ENCODE peak calls at places on chromosomes 16 and 17, in ten cellular contexts. Q is cardiac muscle cell; M is SJSA1; C is Karpas-422; H is kidney epithelial cell; L is transverse colon; E is heart right ventricle; G is CD4-positive, alpha-beta memory T cell; D is mesendoderm; J is CD4-positive, alpha-beta T cell. Y is an unnamed sample. For H3K27me3, the result is how much of the 10 kb centered on the place peaks cover.

GRCh38 chr17:1644493-1645206 is 882 bp downstream of the SCARF1 start:
- DNase-seq in Q (peak), M (peak), C (no peak), H (no peak), L (no peak), E (no peak), G (no peak), D (no peak), J (no peak), Y (no peak)

GRCh38 chr16:84062734-84063640 is 20.4 kb upstream of the SLC38A8 start:
- DNase-seq in Q (peak), M (peak), C (peak), H (peak), L (peak), E (peak), G (peak), D (peak), J (peak), Y (peak)

GRCh38 chr17:14464741-14465140 is 163.9 kb downstream of the HS3ST3B1 start:
- DNase-seq in Q (peak), M (peak), C (no peak), H (no peak), L (no peak), E (no peak), G (no peak), D (no peak), J (no peak), Y (no peak)

GRCh38 chr17:36850794-36851193 is 86.5 kb upstream of the LHX1 start:
- DNase-seq in Q (peak), M (peak), C (no peak), H (peak), L (no peak), E (no peak), G (no peak), D (peak), J (no peak), Y (no peak)

GRCh38 chr17:67417507-67417906 is 40.4 kb downstream of the PITPNC1 start:
- DNase-seq in Q (no peak), M (no peak), C (no peak), H (no peak), L (no peak), E (no peak), G (no peak), D (no peak), J (no peak), Y (no peak)

GRCh38 chr17:43584666-43585102 is 38.5 kb upstream of the ETV4 start:
- DNase-seq in Q (peak), M (no peak), C (no peak), H (no peak), L (no peak), E (no peak), G (no peak), D (no peak), J (no peak), Y (no peak)

GRCh38 chr16:66588981-66589713 is 9.9 kb downstream of the CMTM2 start:
- DNase-seq in Q (peak), M (no peak), C (peak), H (no peak), L (peak), E (peak), G (peak), D (peak), J (peak), Y (no peak)

GRCh38 chr16:82044585-82044911 is 9.5 kb downstream of the HSD17B2 start:
- DNase-seq in Q (no peak), M (no peak), C (no peak), H (no peak), L (no peak), E (no peak), G (no peak), D (no peak), J (no peak), Y (no peak)

GRCh38 chr16:84032458-84033178 is 10.0 kb downstream of the SLC38A8 start:
- DNase-seq in Q (no peak), M (no peak), C (no peak), H (no peak), L (no peak), E (peak), G (no peak), D (peak), J (no peak), Y (no peak)

GRCh38 chr17:41957058-41957868 is 9.3 kb upstream of the CNP start:
- DNase-seq in Q (peak), M (no peak), C (no peak), H (no peak), L (no peak), E (no peak), G (no peak), D (peak), J (no peak), Y (no peak)

GRCh38 chr16:68590201-68590994 is 51.3 kb downstream of the ZFP90 start:
- DNase-seq in Q (peak), M (peak), C (peak), H (no peak), L (peak), E (peak), G (peak), D (peak), J (peak), Y (no peak)

GRCh38 chr17:79168486-79169055 is 93.9 kb downstream of the ENGASE start:
- DNase-seq in Q (no peak), M (no peak), C (peak), H (no peak), L (no peak), E (no peak), G (no peak), D (no peak), J (no peak), Y (no peak)

GRCh38 chr17:79171152-79171551 is 96.5 kb downstream of the ENGASE start:
- DNase-seq in Q (no peak), M (no peak), C (no peak), H (no peak), L (no peak), E (no peak), G (no peak), D (no peak), J (no peak), Y (no peak)

GRCh38 chr17:79169861-79170260 is 95.2 kb downstream of the ENGASE start:
- DNase-seq in Q (no peak), M (no peak), C (no peak), H (no peak), L (no peak), E (no peak), G (no peak), D (no peak), J (no peak), Y (no peak)

GRCh38 chr17:79167486-79167885 is 92.9 kb downstream of the ENGASE start:
- DNase-seq in Q (no peak), M (no peak), C (no peak), H (no peak), L (no peak), E (no peak), G (no peak), D (no peak), J (no peak), Y (no peak)

DNA sequence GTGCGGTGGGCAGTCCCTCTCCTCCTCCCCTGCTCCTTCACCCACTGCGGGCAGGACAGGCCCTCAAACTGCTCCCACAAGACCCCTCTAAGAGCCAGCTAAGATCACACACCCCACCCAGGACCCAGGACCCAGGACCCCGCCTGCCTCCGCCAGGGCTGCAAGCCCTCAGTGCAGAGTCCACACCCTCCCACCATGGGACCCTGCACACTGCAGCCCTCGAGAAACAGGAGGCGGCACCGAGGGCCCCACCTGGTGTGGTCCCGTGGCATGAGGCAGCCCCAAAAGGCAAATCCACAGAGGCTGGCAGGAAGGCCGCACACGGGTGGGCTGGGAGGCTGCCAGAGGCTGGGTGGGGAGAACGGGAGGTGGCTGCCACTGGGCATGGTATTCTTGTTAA is 94.7 kb downstream of the ENGASE start:
- DNase-seq in Q (no peak), M (no peak), C (no peak), H (no peak), L (no peak), E (no peak), G (no peak), D (no peak), J (no peak), Y (no peak)
- H3K27me3 ChIP-seq in Q (under half), M (half or more), C (under half), H (under half), L (under half), E (under half), G (under half), D (under half), J (under half), Y (under half)

GRCh38 chr17:48453447-48453846 is 23.4 kb upstream of the SKAP1 start:
- DNase-seq in Q (no peak), M (no peak), C (no peak), H (no peak), L (no peak), E (no peak), G (peak), D (no peak), J (no peak), Y (no peak)
- H3K27me3 ChIP-seq in Q (under half), M (under half), C (under half), H (under half), L (under half), E (half or more), G (under half), D (under half), J (under half), Y (under half)

DNA sequence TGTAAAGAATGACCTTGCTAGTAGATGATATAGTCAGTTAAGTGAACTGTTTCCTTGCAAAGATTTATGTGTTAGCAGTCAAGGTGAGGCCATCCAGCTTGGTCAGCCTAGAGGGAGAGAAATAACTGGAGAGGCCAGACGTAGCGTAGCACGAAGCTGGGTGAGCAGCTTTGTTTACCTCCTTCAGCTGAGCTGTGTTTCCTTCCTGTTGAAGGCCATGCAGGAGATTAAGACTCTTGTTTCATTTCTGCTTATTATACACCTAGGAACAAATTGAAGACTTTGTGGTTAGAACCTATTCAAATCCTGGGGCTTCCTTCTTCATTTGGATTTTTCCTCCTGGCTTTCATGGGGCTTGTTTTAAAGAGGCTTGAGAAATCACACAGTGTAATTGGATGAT is 267.1 kb downstream of the PHKB start:
- DNase-seq in Q (no peak), M (no peak), C (peak), H (no peak), L (no peak), E (no peak), G (no peak), D (no peak), J (no peak), Y (no peak)
- H3K27me3 ChIP-seq in Q (under half), M (under half), C (under half), H (under half), L (under half), E (under half), G (under half), D (under half), J (under half), Y (under half)

DNA sequence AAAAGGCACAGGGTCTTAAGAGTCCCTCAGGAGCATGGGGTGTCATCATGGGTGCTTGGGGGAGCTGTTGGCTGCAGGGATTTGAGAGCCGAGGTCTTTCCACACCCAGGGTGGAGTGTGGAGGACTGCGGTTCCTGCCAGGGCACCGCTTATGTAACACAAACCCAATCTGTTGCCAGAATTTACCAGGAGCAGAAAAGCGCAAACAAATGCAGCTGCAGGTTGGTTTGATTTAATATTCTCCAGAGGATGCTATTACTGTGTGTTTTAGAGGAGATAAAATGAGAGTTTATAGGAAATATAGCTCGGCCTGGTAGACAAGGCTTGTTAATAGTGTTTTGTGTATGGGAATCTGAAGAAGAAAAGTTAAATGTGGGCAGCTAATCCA is 174.5 kb downstream of the KATNIP start:
- DNase-seq in Q (no peak), M (no peak), C (no peak), H (no peak), L (no peak), E (no peak), G (no peak), D (no peak), J (no peak), Y (no peak)
- H3K27me3 ChIP-seq in Q (under half), M (under half), C (under half), H (under half), L (under half), E (under half), G (under half), D (under half), J (under half), Y (under half)

Y was measured in tibial nerve.